ENCODE peak calls at places on chromosomes 16 and 17, in four cellular contexts. B is PC-9, H is GM23248, Q is fibroblast of lung. J is an unnamed sample.

GRCh38 chr16:53753431-53753830 is 49.5 kb downstream of the FTO start:
- DNase-seq in B (no peak), H (no peak), Q (no peak), J (no peak)

GRCh38 chr17:78133971-78134898 is 3.7 kb downstream of the TMC8 start:
- DNase-seq in H (peak; percentile 62), Q (peak; percentile 37), B (peak; percentile 49), J (no peak)

GRCh38 chr17:37816951-37817350 is 72.1 kb upstream of the HNF1B start:
- DNase-seq in H (no peak), B (no peak), Q (peak; percentile 53), J (no peak)

GRCh38 chr17:39599006-39599664 is 8.6 kb downstream of the NEUROD2 start:
- DNase-seq in B (no peak), H (no peak), Q (no peak), J (no peak)

GRCh38 chr16:1024126-1024525 is 42.6 kb downstream of the SOX8 start:
- DNase-seq in B (no peak), Q (no peak), H (no peak), J (no peak)

GRCh38 chr17:75695141-75695829 is 26.0 kb upstream of the ITGB4 start:
- DNase-seq in Q (peak; percentile 24), B (no peak), H (peak; percentile 93), J (peak; percentile 93)

GRCh38 chr17:27421111-27421510 is 35.1 kb upstream of the KSR1 start:
- DNase-seq in H (no peak), Q (no peak), B (no peak), J (no peak)

GRCh38 chr17:43169561-43170139 is 1.4 kb upstream of the NBR1 start:
- DNase-seq in Q (peak; percentile 63), H (peak; percentile 83), B (peak; percentile 10), J (no peak)

GRCh38 chr16:1723450-1724147 is 17.6 kb downstream of the MAPK8IP3 start:
- DNase-seq in H (peak; percentile 61), B (peak; percentile 68), Q (peak; percentile 51), J (no peak)

GRCh38 chr17:28549274-28550132 is 2.9 kb downstream of the UNC119 start:
- DNase-seq in Q (no peak), B (no peak), H (no peak), J (no peak)

GRCh38 chr17:28467456-28468025 is 5.9 kb upstream of the SLC13A2 start:
- DNase-seq in B (no peak), Q (peak; percentile 38), H (peak; percentile 79), J (no peak)

GRCh38 chr17:59149051-59149450 is 5.9 kb downstream of the SKA2 start:
- DNase-seq in H (peak; percentile 83), Q (peak; percentile 50), B (peak; percentile 7), J (no peak)

GRCh38 chr17:47224971-47225370 is 15.8 kb downstream of the MYL4 start:
- DNase-seq in H (peak; percentile 18), Q (no peak), B (no peak), J (no peak)

GRCh38 chr17:49224198-49224996 is 6.2 kb downstream of the PHOSPHO1 start:
- DNase-seq in Q (no peak), H (no peak), B (peak; percentile 20), J (no peak)
- TF ChIP-seq EZH2 in Q (peak; percentile 78), H (no peak), B (no peak), J (peak; percentile 90)

GRCh38 chr16:68548947-68549346 is 9.9 kb downstream of the ZFP90 start:
- DNase-seq in Q (no peak), H (no peak), B (no peak), J (no peak)
- H3K9me3 ChIP-seq in Q (no peaks in the 10 kb centered on the region), H (no peaks in the 10 kb centered on the region), B (peaks cover 35% of the 10 kb centered on the region), J (peaks cover 15% of the 10 kb centered on the region)

GRCh38 chr17:49841548-49841947 is 6.3 kb downstream of the TAC4 start:
- DNase-seq in Q (no peak), B (no peak), H (no peak), J (no peak)
- H3K4me1 ChIP-seq in Q (peaks cover 4% of the 10 kb centered on the region), B (no peaks in the 10 kb centered on the region), H (peaks cover 7% of the 10 kb centered on the region), J (no peaks in the 10 kb centered on the region)

DNA sequence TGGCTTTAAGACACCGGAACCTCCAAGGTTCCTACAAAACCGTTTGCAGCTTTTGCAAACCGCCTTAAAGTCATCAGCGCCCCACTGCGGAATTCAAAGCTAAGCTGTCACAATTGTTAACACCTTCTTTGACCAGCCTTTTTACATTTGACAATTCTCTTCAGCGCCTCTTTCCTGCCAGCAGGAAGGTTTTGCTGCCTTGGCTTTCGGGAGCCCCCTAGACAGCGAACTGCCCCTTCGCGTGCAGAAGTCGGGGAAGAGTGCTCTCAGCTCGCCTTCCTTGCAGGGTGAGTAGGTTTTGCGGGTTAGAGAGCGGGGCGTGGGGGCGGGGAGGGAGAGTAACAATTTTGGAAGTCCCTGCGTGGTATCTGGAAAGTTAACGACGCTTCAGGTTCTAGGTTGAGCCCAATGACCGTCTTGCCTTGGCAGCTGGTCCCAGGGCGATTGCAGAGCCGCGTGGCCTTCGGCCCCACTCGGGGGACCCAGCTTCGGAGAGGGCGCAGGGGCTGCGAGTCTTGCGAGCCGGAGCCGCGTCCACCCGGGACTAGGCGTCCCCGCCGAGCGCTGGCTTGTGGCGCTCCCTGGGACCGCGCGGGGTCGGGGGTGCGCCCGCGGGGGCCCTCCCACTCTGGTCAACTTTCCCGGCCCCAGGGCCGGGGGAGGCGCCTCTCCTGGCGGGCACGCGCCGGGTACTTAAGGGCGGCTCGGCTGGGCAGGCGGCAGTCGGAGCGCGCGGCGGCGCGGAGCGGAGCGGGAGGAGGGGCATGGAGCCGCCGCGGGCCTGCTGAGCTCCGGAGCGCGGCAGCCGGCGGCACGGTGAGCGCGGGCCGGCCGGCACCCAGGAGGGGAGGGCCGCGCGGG is at the start of gene HAS3:
- DNase-seq in H (peak; percentile 75), B (peak; percentile 66), Q (peak; percentile 53), J (no peak)
- TF ChIP-seq EZH2 in H (peak; percentile 13), B (no peak), Q (no peak), J (no peak)

GRCh38 chr16:35798885-35799426 is 2339.5 kb downstream of the TP53TG3F start:
- DNase-seq in H (no peak), Q (no peak), B (no peak), J (no peak)
- H3K9me3 ChIP-seq in H (no peaks in the 10 kb centered on the region), Q (no peaks in the 10 kb centered on the region), B (no peaks in the 10 kb centered on the region), J (no peaks in the 10 kb centered on the region)

DNA sequence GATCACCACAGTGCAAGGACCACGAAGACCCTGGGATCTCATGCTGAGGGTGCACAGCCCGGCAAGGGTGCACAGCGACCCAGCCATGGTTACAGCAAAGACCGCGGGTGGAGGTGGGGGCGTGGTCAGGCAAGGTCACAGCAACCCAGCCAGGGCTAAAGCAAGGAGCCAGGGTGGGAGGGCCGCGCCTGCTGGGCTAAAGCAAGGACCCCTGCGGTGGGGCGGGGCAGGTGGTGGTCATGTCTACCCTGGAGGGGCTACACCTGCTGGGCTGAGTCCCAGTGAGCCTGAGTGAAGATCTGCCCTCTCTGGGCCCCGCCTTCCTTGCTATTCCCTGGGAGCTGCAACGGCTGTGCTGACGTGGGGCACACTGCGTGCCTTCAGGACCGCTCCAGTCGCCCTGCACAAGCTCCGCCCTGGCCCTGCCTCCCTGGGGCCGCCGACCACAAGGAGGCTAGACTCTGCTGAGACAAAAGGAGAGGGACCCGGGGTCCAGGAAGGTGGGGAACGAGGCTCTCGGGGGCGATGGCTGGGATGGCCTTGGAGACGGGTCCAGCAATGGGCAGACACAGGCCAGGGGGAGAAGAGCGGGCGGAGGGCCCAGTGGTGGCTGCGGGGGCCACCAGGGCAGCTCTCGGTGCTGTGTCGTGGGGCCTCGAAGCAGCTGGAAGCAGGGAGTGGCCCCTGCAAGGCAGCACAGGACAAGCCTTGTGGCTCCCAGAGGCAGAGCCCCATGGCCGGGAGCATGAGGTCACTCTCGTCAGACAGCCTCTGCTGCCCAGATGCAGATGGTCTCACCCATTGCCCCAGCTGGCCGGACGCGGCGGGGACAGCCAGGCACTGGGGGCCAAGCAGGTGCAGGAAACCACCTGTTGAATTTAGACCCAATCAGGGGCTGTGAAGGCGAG is 52.8 kb downstream of the CBFA2T3 start:
- DNase-seq in B (peak; percentile 22), H (no peak), Q (no peak), J (no peak)
- H3K4me1 ChIP-seq in B (peaks cover 38% of the 10 kb centered on the region), H (peaks cover 16% of the 10 kb centered on the region), Q (peaks cover 25% of the 10 kb centered on the region), J (peaks cover 36% of the 10 kb centered on the region)

GRCh38 chr16:84179612-84180320 is 7.1 kb downstream of the TAF1C start:
- DNase-seq in H (no peak), Q (no peak), B (no peak), J (no peak)
- TF ChIP-seq EZH2 in H (no peak), Q (no peak), B (no peak), J (no peak)

GRCh38 chr16:35296962-35297653 is 1837.7 kb downstream of the TP53TG3F start:
- DNase-seq in Q (no peak), H (no peak), B (no peak), J (no peak)
- H3K9me3 ChIP-seq in Q (no peaks in the 10 kb centered on the region), H (no peaks in the 10 kb centered on the region), B (no peaks in the 10 kb centered on the region), J (no peaks in the 10 kb centered on the region)